ENCODE peak calls at places on chromosome 22, in four cellular contexts. One of them, this sample, is unnamed.
A peak's percentile ranks its signal among the peaks of the same experiment; 100 is the strongest.

GRCh38 chr22:35192121-35192918 is 65.0 kb upstream of the HMGXB4 start:
- DNase-seq in neuronal stem cell: no peak
- DNase-seq in stimulated activated CD8-positive, alpha-beta memory T cell treated with anti-CD3 and anti-CD28 coated beads, Interleukin-2, amount 100 ng/mL, for 48 hours: no peak
- DNase-seq in NCI-H345: no peak
- DNase-seq in this sample: no peak

GRCh38 chr22:26416670-26417270 is 12.3 kb upstream of the ASPHD2 start:
- DNase-seq in stimulated activated CD8-positive, alpha-beta memory T cell treated with anti-CD3 and anti-CD28 coated beads, Interleukin-2, amount 100 ng/mL, for 48 hours: no peak
- DNase-seq in NCI-H345: no peak
- DNase-seq in neuronal stem cell: no peak
- DNase-seq in this sample: no peak

GRCh38 chr22:17097062-17097461 is 12.3 kb downstream of the IL17RA start:
- DNase-seq in stimulated activated CD8-positive, alpha-beta memory T cell treated with anti-CD3 and anti-CD28 coated beads, Interleukin-2, amount 100 ng/mL, for 48 hours: no peak
- DNase-seq in NCI-H345: no peak
- DNase-seq in neuronal stem cell: no peak
- DNase-seq in this sample: no peak

GRCh38 chr22:37187552-37187890 is 526 bp downstream of the C1QTNF6 start:
- DNase-seq in NCI-H345: no peak
- DNase-seq in stimulated activated CD8-positive, alpha-beta memory T cell treated with anti-CD3 and anti-CD28 coated beads, Interleukin-2, amount 100 ng/mL, for 48 hours: no peak
- DNase-seq in neuronal stem cell: no peak
- DNase-seq in this sample: no peak

GRCh38 chr22:23415490-23415851 is 164.6 kb downstream of the IGLL1 start:
- DNase-seq in stimulated activated CD8-positive, alpha-beta memory T cell treated with anti-CD3 and anti-CD28 coated beads, Interleukin-2, amount 100 ng/mL, for 48 hours: no peak
- DNase-seq in NCI-H345: no peak
- DNase-seq in neuronal stem cell: no peak
- DNase-seq in this sample: no peak

GRCh38 chr22:43436536-43437267 is 24.9 kb downstream of the MPPED1 start:
- DNase-seq in stimulated activated CD8-positive, alpha-beta memory T cell treated with anti-CD3 and anti-CD28 coated beads, Interleukin-2, amount 100 ng/mL, for 48 hours: no peak
- DNase-seq in neuronal stem cell: no peak
- DNase-seq in NCI-H345: peak; percentile 54
- DNase-seq in this sample: no peak

GRCh38 chr22:17964647-17965046 is 59.7 kb downstream of the MICAL3 start:
- DNase-seq in neuronal stem cell: no peak
- DNase-seq in stimulated activated CD8-positive, alpha-beta memory T cell treated with anti-CD3 and anti-CD28 coated beads, Interleukin-2, amount 100 ng/mL, for 48 hours: no peak
- DNase-seq in NCI-H345: no peak
- DNase-seq in this sample: peak; percentile 61

GRCh38 chr22:31290494-31291402 is 1.5 kb downstream of the PIK3IP1 start:
- DNase-seq in neuronal stem cell: peak; percentile 84
- DNase-seq in stimulated activated CD8-positive, alpha-beta memory T cell treated with anti-CD3 and anti-CD28 coated beads, Interleukin-2, amount 100 ng/mL, for 48 hours: peak; percentile 91
- DNase-seq in NCI-H345: peak; percentile 84
- DNase-seq in this sample: peak; percentile 98

GRCh38 chr22:29697853-29698598 is 21.8 kb upstream of the CABP7 start:
- DNase-seq in neuronal stem cell: no peak
- DNase-seq in stimulated activated CD8-positive, alpha-beta memory T cell treated with anti-CD3 and anti-CD28 coated beads, Interleukin-2, amount 100 ng/mL, for 48 hours: no peak
- DNase-seq in NCI-H345: no peak
- DNase-seq in this sample: no peak

GRCh38 chr22:37161442-37161841 is 11.7 kb upstream of the IL2RB start:
- DNase-seq in neuronal stem cell: no peak
- DNase-seq in NCI-H345: no peak
- DNase-seq in stimulated activated CD8-positive, alpha-beta memory T cell treated with anti-CD3 and anti-CD28 coated beads, Interleukin-2, amount 100 ng/mL, for 48 hours: no peak
- DNase-seq in this sample: peak; percentile 26

GRCh38 chr22:19055801-19056200 is 66.4 kb downstream of the DGCR2 start:
- DNase-seq in neuronal stem cell: no peak
- DNase-seq in NCI-H345: no peak
- DNase-seq in stimulated activated CD8-positive, alpha-beta memory T cell treated with anti-CD3 and anti-CD28 coated beads, Interleukin-2, amount 100 ng/mL, for 48 hours: no peak
- DNase-seq in this sample: peak; percentile 53

GRCh38 chr22:50317178-50317577 is 9.6 kb downstream of the DENND6B start:
- DNase-seq in stimulated activated CD8-positive, alpha-beta memory T cell treated with anti-CD3 and anti-CD28 coated beads, Interleukin-2, amount 100 ng/mL, for 48 hours: no peak
- DNase-seq in neuronal stem cell: no peak
- DNase-seq in NCI-H345: no peak
- DNase-seq in this sample: peak; percentile 61

GRCh38 chr22:30423296-30423958 is 2.1 kb upstream of the MTFP1 start:
- DNase-seq in neuronal stem cell: no peak
- DNase-seq in stimulated activated CD8-positive, alpha-beta memory T cell treated with anti-CD3 and anti-CD28 coated beads, Interleukin-2, amount 100 ng/mL, for 48 hours: peak; percentile 51
- DNase-seq in NCI-H345: peak; percentile 40
- DNase-seq in this sample: peak; percentile 93

GRCh38 chr22:32413715-32414114 is 1.7 kb upstream of the RTCB start:
- DNase-seq in stimulated activated CD8-positive, alpha-beta memory T cell treated with anti-CD3 and anti-CD28 coated beads, Interleukin-2, amount 100 ng/mL, for 48 hours: no peak
- DNase-seq in NCI-H345: no peak
- DNase-seq in neuronal stem cell: no peak
- DNase-seq in this sample: no peak

GRCh38 chr22:37843746-37844089 is 416 bp downstream of the ANKRD54 start:
- DNase-seq in neuronal stem cell: no peak
- DNase-seq in stimulated activated CD8-positive, alpha-beta memory T cell treated with anti-CD3 and anti-CD28 coated beads, Interleukin-2, amount 100 ng/mL, for 48 hours: peak; percentile 42
- DNase-seq in NCI-H345: peak; percentile 51
- DNase-seq in this sample: no peak

GRCh38 chr22:32801436-32802290 is at the start of gene TIMP3:
- DNase-seq in stimulated activated CD8-positive, alpha-beta memory T cell treated with anti-CD3 and anti-CD28 coated beads, Interleukin-2, amount 100 ng/mL, for 48 hours: no peak
- DNase-seq in neuronal stem cell: peak; percentile 69
- DNase-seq in NCI-H345: no peak
- DNase-seq in this sample: peak; percentile 97

GRCh38 chr22:39012525-39013516 is 1.2 kb upstream of the APOBEC3C start:
- DNase-seq in neuronal stem cell: no peak
- DNase-seq in NCI-H345: no peak
- DNase-seq in stimulated activated CD8-positive, alpha-beta memory T cell treated with anti-CD3 and anti-CD28 coated beads, Interleukin-2, amount 100 ng/mL, for 48 hours: no peak
- DNase-seq in this sample: no peak

GRCh38 chr22:43293661-43294392 is 49.3 kb downstream of the SCUBE1 start:
- DNase-seq in stimulated activated CD8-positive, alpha-beta memory T cell treated with anti-CD3 and anti-CD28 coated beads, Interleukin-2, amount 100 ng/mL, for 48 hours: no peak
- DNase-seq in neuronal stem cell: no peak
- DNase-seq in NCI-H345: peak; percentile 33
- DNase-seq in this sample: no peak

GRCh38 chr22:42365337-42365865 is 66.8 kb downstream of the NFAM1 start:
- DNase-seq in stimulated activated CD8-positive, alpha-beta memory T cell treated with anti-CD3 and anti-CD28 coated beads, Interleukin-2, amount 100 ng/mL, for 48 hours: no peak
- DNase-seq in neuronal stem cell: no peak
- DNase-seq in NCI-H345: peak; percentile 76
- DNase-seq in this sample: no peak

GRCh38 chr22:37121887-37122591 is 12.5 kb upstream of the TMPRSS6 start:
- DNase-seq in NCI-H345: peak; percentile 3
- DNase-seq in stimulated activated CD8-positive, alpha-beta memory T cell treated with anti-CD3 and anti-CD28 coated beads, Interleukin-2, amount 100 ng/mL, for 48 hours: peak; percentile 83
- DNase-seq in neuronal stem cell: no peak
- DNase-seq in this sample: no peak

GRCh38 chr22:40712311-40712710 is 33.0 kb downstream of the MCHR1 start:
- DNase-seq in NCI-H345: no peak
- DNase-seq in stimulated activated CD8-positive, alpha-beta memory T cell treated with anti-CD3 and anti-CD28 coated beads, Interleukin-2, amount 100 ng/mL, for 48 hours: no peak
- DNase-seq in neuronal stem cell: no peak
- DNase-seq in this sample: no peak

GRCh38 chr22:50057868-50058311 is at the start of gene TTLL8:
- DNase-seq in neuronal stem cell: no peak
- DNase-seq in stimulated activated CD8-positive, alpha-beta memory T cell treated with anti-CD3 and anti-CD28 coated beads, Interleukin-2, amount 100 ng/mL, for 48 hours: no peak
- DNase-seq in NCI-H345: no peak
- DNase-seq in this sample: peak; percentile 63

GRCh38 chr22:45329536-45329936 is 19.8 kb downstream of the FAM118A start:
- DNase-seq in neuronal stem cell: no peak
- DNase-seq in stimulated activated CD8-positive, alpha-beta memory T cell treated with anti-CD3 and anti-CD28 coated beads, Interleukin-2, amount 100 ng/mL, for 48 hours: no peak
- DNase-seq in NCI-H345: peak; percentile 14
- DNase-seq in this sample: no peak

GRCh38 chr22:40853330-40853729 is 3.1 kb downstream of the ST13 start:
- DNase-seq in NCI-H345: no peak
- DNase-seq in stimulated activated CD8-positive, alpha-beta memory T cell treated with anti-CD3 and anti-CD28 coated beads, Interleukin-2, amount 100 ng/mL, for 48 hours: no peak
- DNase-seq in neuronal stem cell: no peak
- DNase-seq in this sample: no peak

GRCh38 chr22:39090426-39091064 is 6.5 kb upstream of the APOBEC3H start:
- DNase-seq in stimulated activated CD8-positive, alpha-beta memory T cell treated with anti-CD3 and anti-CD28 coated beads, Interleukin-2, amount 100 ng/mL, for 48 hours: peak; percentile 85
- DNase-seq in neuronal stem cell: no peak
- DNase-seq in NCI-H345: no peak
- DNase-seq in this sample: peak; percentile 73

GRCh38 chr22:37202001-37202555 is 10.2 kb downstream of the SSTR3 start:
- DNase-seq in NCI-H345: no peak
- DNase-seq in neuronal stem cell: no peak
- DNase-seq in stimulated activated CD8-positive, alpha-beta memory T cell treated with anti-CD3 and anti-CD28 coated beads, Interleukin-2, amount 100 ng/mL, for 48 hours: no peak
- DNase-seq in this sample: peak; percentile 59

GRCh38 chr22:45534339-45535192 is 31.9 kb downstream of the FBLN1 start:
- DNase-seq in NCI-H345: peak; percentile 30
- DNase-seq in neuronal stem cell: no peak
- DNase-seq in stimulated activated CD8-positive, alpha-beta memory T cell treated with anti-CD3 and anti-CD28 coated beads, Interleukin-2, amount 100 ng/mL, for 48 hours: no peak
- DNase-seq in this sample: no peak

GRCh38 chr22:37137903-37138665 is 11.6 kb downstream of the IL2RB start:
- DNase-seq in neuronal stem cell: no peak
- DNase-seq in NCI-H345: no peak
- DNase-seq in stimulated activated CD8-positive, alpha-beta memory T cell treated with anti-CD3 and anti-CD28 coated beads, Interleukin-2, amount 100 ng/mL, for 48 hours: no peak
- DNase-seq in this sample: no peak

This sample was measured in kidney.